ENCODE peak calls at places on chromosome 3, in five cellular contexts. W is psoas muscle, P is heart left ventricle, B is breast epithelium, O is ovary. Q is an unnamed sample.

GRCh38 chr3:142648950-142649349 is 52.8 kb downstream of the PLS1 start:
- DNase-seq in B (no peak), W (no peak), P (no peak), O (no peak), Q (no peak)

GRCh38 chr3:84960581-84960980 is 1.8 kb downstream of the CADM2 start:
- DNase-seq in P (no peak), W (no peak), B (no peak), O (no peak), Q (no peak)

GRCh38 chr3:195226900-195227447 is 44.0 kb downstream of the XXYLT1 start:
- DNase-seq in B (no peak), W (peak; percentile 40), O (no peak), P (no peak), Q (peak; percentile 15)

GRCh38 chr3:126111126-126111551 is 27.2 kb upstream of the SLC41A3 start:
- DNase-seq in P (no peak), W (no peak), B (peak; percentile 11), O (peak; percentile 2), Q (peak; percentile 4)

GRCh38 chr3:1945698-1946097 is 153.0 kb upstream of the CNTN4 start:
- DNase-seq in B (no peak), W (no peak), P (no peak), O (no peak), Q (no peak)

GRCh38 chr3:141834296-141834695 is 42.1 kb upstream of the ATP1B3 start:
- DNase-seq in P (no peak), O (no peak), W (no peak), B (no peak), Q (no peak)

GRCh38 chr3:170155604-170156003 is 25.9 kb downstream of the PHC3 start:
- DNase-seq in W (no peak), O (no peak), P (no peak), B (no peak), Q (no peak)

GRCh38 chr3:31361391-31362273 is 171.1 kb upstream of the STT3B start:
- DNase-seq in W (no peak), O (no peak), P (no peak), B (no peak), Q (no peak)

GRCh38 chr3:37221407-37221806 is 47.0 kb upstream of the LRRFIP2 start:
- DNase-seq in O (no peak), P (no peak), W (no peak), B (no peak), Q (no peak)

GRCh38 chr3:165854696-165855095 is 17.5 kb upstream of the BCHE start:
- DNase-seq in P (no peak), O (no peak), W (no peak), B (no peak), Q (no peak)

GRCh38 chr3:19531426-19531825 is 383.1 kb downstream of the KCNH8 start:
- DNase-seq in B (no peak), O (no peak), P (no peak), W (no peak), Q (no peak)

GRCh38 chr3:171841620-171842000 is 1.5 kb upstream of the TMEM212 start:
- DNase-seq in B (no peak), P (no peak), W (no peak), O (no peak), Q (no peak)

GRCh38 chr3:29153811-29154210 is 127.1 kb upstream of the RBMS3 start:
- DNase-seq in P (no peak), B (no peak), O (no peak), W (no peak), Q (no peak)

GRCh38 chr3:62727576-62727975 is 147.6 kb downstream of the CADPS start:
- DNase-seq in P (no peak), W (no peak), O (no peak), B (no peak), Q (no peak)

GRCh38 chr3:5194801-5195509 is 7.4 kb downstream of the EDEM1 start:
- DNase-seq in B (peak; percentile 30), W (no peak), P (no peak), O (no peak), Q (peak; percentile 68)

GRCh38 chr3:185071401-185071800 is 81.5 kb downstream of the C3orf70 start:
- DNase-seq in B (no peak), O (no peak), W (no peak), P (no peak), Q (no peak)

GRCh38 chr3:45943207-45943846 is at the start of gene CXCR6:
- DNase-seq in P (no peak), O (no peak), W (no peak), B (no peak), Q (no peak)

GRCh38 chr3:141240290-141241247 is 8.9 kb downstream of the PXYLP1 start:
- DNase-seq in P (no peak), O (no peak), B (no peak), W (no peak), Q (no peak)

GRCh38 chr3:170346481-170347125 is 10.9 kb upstream of the SKIL start:
- DNase-seq in B (no peak), P (no peak), W (no peak), O (no peak), Q (no peak)

GRCh38 chr3:192899540-192899982 is 18.1 kb downstream of the MB21D2 start:
- DNase-seq in B (no peak), O (no peak), P (no peak), W (no peak), Q (no peak)

GRCh38 chr3:142724682-142725351 is 983 bp downstream of the TRPC1 start:
- DNase-seq in P (peak; percentile 58), O (peak; percentile 51), W (peak; percentile 61), B (peak; percentile 18), Q (peak; percentile 44)

GRCh38 chr3:109910772-109911171 is 573.4 kb upstream of the DPPA4 start:
- DNase-seq in O (no peak), B (no peak), P (no peak), W (no peak), Q (no peak)

GRCh38 chr3:195086885-195087284 is 184.1 kb downstream of the XXYLT1 start:
- DNase-seq in O (no peak), W (peak; percentile 16), B (no peak), P (no peak), Q (no peak)

GRCh38 chr3:45387636-45388348 is 584 bp upstream of the LARS2 start:
- DNase-seq in W (peak; percentile 57), O (no peak), B (peak; percentile 24), P (no peak), Q (no peak)

GRCh38 chr3:128498127-128498626 is 5.2 kb upstream of the GATA2 start:
- DNase-seq in P (no peak), W (no peak), O (no peak), B (no peak), Q (no peak)

GRCh38 chr3:21356402-21356801 is 394.6 kb downstream of the ZNF385D start:
- DNase-seq in P (no peak), W (no peak), B (no peak), O (no peak), Q (no peak)
- H3K4me1 ChIP-seq in P (no peaks in the 10 kb centered on the region), W (no peaks in the 10 kb centered on the region), B (no peaks in the 10 kb centered on the region), O (no peaks in the 10 kb centered on the region), Q (no peaks in the 10 kb centered on the region)

DNA sequence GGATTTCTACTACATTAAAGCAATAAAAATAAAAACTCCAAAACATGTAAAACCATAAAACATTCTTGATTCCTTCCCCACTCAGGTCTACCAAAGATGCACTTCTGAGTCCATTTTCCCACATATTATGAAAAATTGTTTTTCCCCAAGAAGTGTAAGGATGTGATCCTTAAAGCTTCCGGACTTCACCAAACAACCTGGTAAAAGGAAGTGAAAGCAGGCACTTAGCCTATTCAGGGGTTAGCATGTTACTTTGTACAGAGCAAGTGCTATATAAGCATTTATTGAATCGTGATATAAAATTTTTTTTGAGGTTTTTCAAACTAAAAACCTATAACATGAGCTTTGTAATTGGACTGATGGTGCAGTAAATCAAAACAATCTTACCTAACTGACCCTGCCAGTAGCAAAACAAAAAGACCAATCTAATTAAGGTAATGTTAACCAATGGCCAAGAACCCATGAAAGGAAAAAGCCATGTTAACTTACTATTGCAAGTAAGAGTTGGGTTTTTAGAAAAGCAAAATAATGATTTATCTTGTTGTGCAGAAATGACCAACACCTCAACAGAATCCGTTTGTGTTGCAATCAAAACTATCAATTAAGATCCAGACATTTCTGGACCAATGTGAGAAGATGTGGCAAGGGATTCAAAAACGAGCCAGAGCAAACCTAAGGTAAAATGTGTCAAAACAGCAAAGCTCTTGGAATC is 1.8 kb downstream of the SETD2 start:
- DNase-seq in O (no peak), B (no peak), W (no peak), P (no peak), Q (no peak)
- H3K4me1 ChIP-seq in O (peaks cover 13% of the 10 kb centered on the region), B (peaks cover 15% of the 10 kb centered on the region), W (peaks cover 56% of the 10 kb centered on the region), P (peaks cover 57% of the 10 kb centered on the region), Q (peaks cover 26% of the 10 kb centered on the region)

GRCh38 chr3:157300091-157300490 is 136.6 kb upstream of the PTX3 start:
- DNase-seq in O (no peak), P (no peak), W (no peak), B (no peak), Q (no peak)
- H3K4me1 ChIP-seq in O (no peaks in the 10 kb centered on the region), P (peaks cover 3% of the 10 kb centered on the region), W (no peaks in the 10 kb centered on the region), B (no peaks in the 10 kb centered on the region), Q (no peaks in the 10 kb centered on the region)

DNA sequence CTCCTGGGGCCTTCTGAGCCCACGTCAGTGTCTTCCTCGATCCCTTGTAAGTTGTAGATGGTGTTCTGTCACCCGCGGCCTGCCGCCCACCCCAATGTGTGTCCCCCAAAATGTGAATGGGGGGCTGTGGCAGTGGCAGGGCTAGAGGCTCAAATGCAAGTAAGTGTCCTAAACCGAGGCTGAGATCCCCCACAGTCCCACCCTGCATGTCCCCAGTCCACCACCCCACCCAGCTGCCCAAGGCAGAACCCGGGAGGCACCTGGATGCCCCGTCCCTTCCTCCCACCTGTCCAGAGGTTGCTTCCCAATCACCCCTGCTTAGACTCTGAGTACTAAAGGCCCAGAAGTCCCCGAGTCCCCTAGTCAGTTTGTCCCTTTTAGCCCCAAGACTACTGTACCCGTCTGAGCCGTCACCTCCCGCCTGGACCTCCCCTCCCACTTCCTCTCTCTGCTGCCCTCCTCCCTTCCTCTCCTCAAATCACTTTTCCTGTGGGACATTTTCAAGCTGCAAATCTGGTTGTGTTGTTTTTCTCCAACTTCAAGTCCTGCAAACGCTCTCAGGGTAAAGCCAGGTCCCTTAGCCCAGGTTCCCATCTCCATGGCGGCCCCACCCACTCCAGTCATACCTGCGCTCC is 11.8 kb upstream of the PLXND1 start:
- DNase-seq in O (no peak), W (peak; percentile 50), P (peak; percentile 35), B (no peak), Q (no peak)
- H3K4me1 ChIP-seq in O (peaks cover 4% of the 10 kb centered on the region), W (peaks cover 21% of the 10 kb centered on the region), P (peaks cover 84% of the 10 kb centered on the region), B (no peaks in the 10 kb centered on the region), Q (no peaks in the 10 kb centered on the region)

DNA sequence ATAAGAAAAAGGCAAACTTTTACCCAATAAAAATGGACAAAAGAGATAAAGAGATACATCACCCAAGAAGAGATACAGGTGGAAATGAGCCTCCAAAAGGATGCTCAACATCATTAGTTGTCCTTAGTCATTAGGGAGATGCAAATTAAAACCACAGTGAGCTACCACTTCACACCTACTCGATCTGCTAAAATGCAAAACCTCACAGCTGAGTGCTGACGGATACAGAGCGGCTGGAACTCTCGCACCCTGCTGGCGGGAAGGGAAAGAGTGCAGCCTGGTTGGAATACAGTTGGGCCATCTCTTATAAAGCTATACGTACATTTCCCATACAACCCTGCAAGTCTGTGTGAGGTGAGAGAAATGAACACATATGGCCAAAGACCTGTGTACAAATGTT is 78.5 kb upstream of the PRR20G start:
- DNase-seq in B (no peak), O (no peak), P (no peak), W (no peak), Q (no peak)
- H3K4me1 ChIP-seq in B (no peaks in the 10 kb centered on the region), O (no peaks in the 10 kb centered on the region), P (no peaks in the 10 kb centered on the region), W (no peaks in the 10 kb centered on the region), Q (no peaks in the 10 kb centered on the region)

GRCh38 chr3:74750901-74751300 is 136.4 kb upstream of the CNTN3 start:
- DNase-seq in W (no peak), P (no peak), B (no peak), O (no peak), Q (no peak)
- H3K4me1 ChIP-seq in W (no peaks in the 10 kb centered on the region), P (no peaks in the 10 kb centered on the region), B (no peaks in the 10 kb centered on the region), O (no peaks in the 10 kb centered on the region), Q (no peaks in the 10 kb centered on the region)

GRCh38 chr3:186368164-186368563 is 6.1 kb upstream of the DGKG start:
- DNase-seq in W (no peak), B (no peak), P (no peak), O (no peak), Q (no peak)
- H3K4me1 ChIP-seq in W (no peaks in the 10 kb centered on the region), B (no peaks in the 10 kb centered on the region), P (peaks cover 10% of the 10 kb centered on the region), O (no peaks in the 10 kb centered on the region), Q (no peaks in the 10 kb centered on the region)